ENCODE peak calls at places on chromosomes 5 and 9, in five cellular contexts. One of them, this sample, is unnamed.

GRCh38 chr9:128438343-128439109 is 17.3 kb upstream of the ODF2 start:
- DNase-seq in NCI-H1694: peak
- DNase-seq in lower leg skin: peak
- DNase-seq in T-helper 2 cell treated with Interferon-gamma antibody and Interleukin-4, amounts not matched to agents 5 μg/mL and 100 μg/mL, for 36 hours: peak
- DNase-seq in renal cortical epithelial cell: peak
- DNase-seq in this sample: peak

GRCh38 chr5:125870271-125870670 is 552.9 kb upstream of the GRAMD2B start:
- DNase-seq in NCI-H1694: peak
- DNase-seq in T-helper 2 cell treated with Interferon-gamma antibody and Interleukin-4, amounts not matched to agents 5 μg/mL and 100 μg/mL, for 36 hours: no peak
- DNase-seq in lower leg skin: no peak
- DNase-seq in renal cortical epithelial cell: no peak
- DNase-seq in this sample: no peak

GRCh38 chr9:4137755-4138154 is 162.1 kb downstream of the GLIS3 start:
- DNase-seq in lower leg skin: no peak
- DNase-seq in NCI-H1694: no peak
- DNase-seq in T-helper 2 cell treated with Interferon-gamma antibody and Interleukin-4, amounts not matched to agents 5 μg/mL and 100 μg/mL, for 36 hours: no peak
- DNase-seq in renal cortical epithelial cell: peak
- DNase-seq in this sample: no peak

GRCh38 chr9:1053848-1054365 is 3.8 kb downstream of the DMRT2 start:
- DNase-seq in lower leg skin: no peak
- DNase-seq in renal cortical epithelial cell: no peak
- DNase-seq in NCI-H1694: no peak
- DNase-seq in T-helper 2 cell treated with Interferon-gamma antibody and Interleukin-4, amounts not matched to agents 5 μg/mL and 100 μg/mL, for 36 hours: no peak
- DNase-seq in this sample: no peak

GRCh38 chr5:78638423-78638822 is 10.1 kb downstream of the LHFPL2 start:
- DNase-seq in T-helper 2 cell treated with Interferon-gamma antibody and Interleukin-4, amounts not matched to agents 5 μg/mL and 100 μg/mL, for 36 hours: no peak
- DNase-seq in lower leg skin: peak
- DNase-seq in renal cortical epithelial cell: peak
- DNase-seq in NCI-H1694: no peak
- DNase-seq in this sample: peak

GRCh38 chr9:7097785-7098420 is 340.1 kb downstream of the KDM4C start:
- DNase-seq in renal cortical epithelial cell: no peak
- DNase-seq in lower leg skin: no peak
- DNase-seq in T-helper 2 cell treated with Interferon-gamma antibody and Interleukin-4, amounts not matched to agents 5 μg/mL and 100 μg/mL, for 36 hours: no peak
- DNase-seq in NCI-H1694: no peak
- DNase-seq in this sample: no peak

GRCh38 chr9:21902112-21902511 is 92.1 kb downstream of the CDKN2A start:
- DNase-seq in NCI-H1694: no peak
- DNase-seq in T-helper 2 cell treated with Interferon-gamma antibody and Interleukin-4, amounts not matched to agents 5 μg/mL and 100 μg/mL, for 36 hours: no peak
- DNase-seq in lower leg skin: no peak
- DNase-seq in renal cortical epithelial cell: peak
- DNase-seq in this sample: no peak

GRCh38 chr5:77642915-77643653 is 4.6 kb upstream of the OTP start:
- DNase-seq in lower leg skin: no peak
- DNase-seq in NCI-H1694: no peak
- DNase-seq in renal cortical epithelial cell: no peak
- DNase-seq in T-helper 2 cell treated with Interferon-gamma antibody and Interleukin-4, amounts not matched to agents 5 μg/mL and 100 μg/mL, for 36 hours: no peak
- DNase-seq in this sample: no peak

GRCh38 chr5:77262685-77263084 is 52.2 kb downstream of the PDE8B start:
- DNase-seq in NCI-H1694: no peak
- DNase-seq in renal cortical epithelial cell: no peak
- DNase-seq in lower leg skin: no peak
- DNase-seq in T-helper 2 cell treated with Interferon-gamma antibody and Interleukin-4, amounts not matched to agents 5 μg/mL and 100 μg/mL, for 36 hours: no peak
- DNase-seq in this sample: no peak

GRCh38 chr9:33263131-33263935 is 1.2 kb downstream of the BAG1 start:
- DNase-seq in NCI-H1694: no peak
- DNase-seq in T-helper 2 cell treated with Interferon-gamma antibody and Interleukin-4, amounts not matched to agents 5 μg/mL and 100 μg/mL, for 36 hours: no peak
- DNase-seq in lower leg skin: no peak
- DNase-seq in renal cortical epithelial cell: peak
- DNase-seq in this sample: no peak